ENCODE peak calls at places on chromosomes 5 and 9, in four cellular contexts. V, I, L and N are unnamed samples.

GRCh38 chr5:135340568-135340967 is 58.5 kb downstream of the MACROH2A1 start:
- DNase-seq in L (no peak), I (no peak), V (no peak), N (no peak)

GRCh38 chr9:127897194-127897692 is 2.2 kb downstream of the ST6GALNAC6 start:
- DNase-seq in I (peak), V (peak), L (peak), N (peak)

GRCh38 chr9:134996591-134997530 is 79.1 kb upstream of the FCN1 start:
- DNase-seq in I (no peak), L (peak), V (no peak), N (peak)

GRCh38 chr5:65268520-65268919 is 213.2 kb downstream of the ADAMTS6 start:
- DNase-seq in I (no peak), L (no peak), V (no peak), N (no peak)

GRCh38 chr9:28004900-28005299 is 431.6 kb upstream of the C9orf72 start:
- DNase-seq in I (no peak), L (no peak), V (no peak), N (no peak)

GRCh38 chr5:178230879-178231735 is 1.5 kb downstream of the PHYKPL start:
- DNase-seq in V (peak), I (no peak), L (no peak), N (no peak)

GRCh38 chr5:544675-545330 is 20.6 kb upstream of the SLC9A3 start:
- DNase-seq in I (no peak), V (no peak), L (no peak), N (peak)

GRCh38 chr5:73263001-73263710 is 90.2 kb downstream of the TMEM174 start:
- DNase-seq in I (no peak), L (no peak), V (no peak), N (no peak)

GRCh38 chr5:128644863-128645262 is 106.8 kb upstream of the FBN2 start:
- DNase-seq in I (no peak), V (peak), L (no peak), N (no peak)

GRCh38 chr5:110817437-110817836 is 78.6 kb downstream of the SLC25A46 start:
- DNase-seq in L (no peak), I (no peak), V (peak), N (no peak)

GRCh38 chr5:176894298-176894697 is 4.8 kb downstream of the HK3 start:
- DNase-seq in L (no peak), V (no peak), I (no peak), N (no peak)

GRCh38 chr5:139481122-139481533 is 1.4 kb downstream of the STING1 start:
- DNase-seq in V (peak), L (peak), I (no peak), N (peak)

GRCh38 chr5:91219803-91220371 is 163.2 kb downstream of the ARRDC3 start:
- DNase-seq in V (peak), I (no peak), L (no peak), N (no peak)

GRCh38 chr5:160961030-160961429 is 109.0 kb upstream of the ATP10B start:
- DNase-seq in L (no peak), I (no peak), V (no peak), N (no peak)

GRCh38 chr5:151528996-151529395 is 62.1 kb downstream of the FAT2 start:
- DNase-seq in I (no peak), V (no peak), L (no peak), N (no peak)

GRCh38 chr5:164359260-164359930 is 854.0 kb downstream of the MAT2B start:
- DNase-seq in V (no peak), L (no peak), I (no peak), N (no peak)

GRCh38 chr5:464843-465590 is 22.0 kb downstream of the EXOC3 start:
- DNase-seq in I (no peak), L (peak), V (no peak), N (peak)

GRCh38 chr5:147175516-147176097 is 59.2 kb upstream of the STK32A start:
- DNase-seq in V (no peak), L (no peak), I (no peak), N (no peak)

GRCh38 chr9:78620764-78621163 is 323.8 kb downstream of the PSAT1 start:
- DNase-seq in I (no peak), V (no peak), L (no peak), N (no peak)
- H3K4me3 ChIP-seq in I (no peak), V (no peak), L (no peak), N (no peak)

DNA sequence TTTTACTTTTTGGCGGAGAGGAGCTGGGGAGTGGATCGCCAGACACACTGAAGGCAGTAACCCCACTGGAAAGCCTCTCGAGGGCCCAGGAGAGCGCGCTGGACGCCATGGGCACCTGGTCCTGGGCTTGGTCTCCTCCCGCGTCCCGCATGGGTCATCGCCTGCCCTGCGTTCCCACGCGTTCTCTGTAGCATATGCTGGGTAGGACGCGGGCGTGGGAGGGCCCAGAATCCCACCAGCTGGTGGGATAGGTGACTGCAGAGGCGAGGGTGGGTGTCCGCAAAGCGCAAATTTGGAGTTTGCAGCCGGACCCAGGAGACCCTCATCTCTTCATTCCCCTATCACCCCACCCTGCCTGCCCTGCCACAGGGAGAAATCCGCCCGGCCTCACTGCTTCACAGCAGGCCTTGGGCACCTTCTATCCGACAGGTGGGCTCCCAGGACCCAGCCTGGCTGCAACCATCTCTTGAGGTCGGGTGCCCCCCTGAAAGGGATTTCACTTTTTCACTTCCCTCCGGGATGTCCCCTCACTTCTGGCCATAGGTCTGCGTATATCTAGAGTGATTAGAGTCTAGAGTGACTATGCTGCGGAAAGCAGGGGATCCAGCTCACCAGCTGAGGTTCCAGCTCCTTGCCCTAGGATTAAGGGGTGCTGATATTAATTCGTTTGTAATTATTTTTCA is 2.9 kb downstream of the DMRT2 start:
- DNase-seq in I (no peak), V (no peak), L (no peak), N (no peak)
- H3K4me3 ChIP-seq in I (peak), V (no peak), L (no peak), N (no peak)

DNA sequence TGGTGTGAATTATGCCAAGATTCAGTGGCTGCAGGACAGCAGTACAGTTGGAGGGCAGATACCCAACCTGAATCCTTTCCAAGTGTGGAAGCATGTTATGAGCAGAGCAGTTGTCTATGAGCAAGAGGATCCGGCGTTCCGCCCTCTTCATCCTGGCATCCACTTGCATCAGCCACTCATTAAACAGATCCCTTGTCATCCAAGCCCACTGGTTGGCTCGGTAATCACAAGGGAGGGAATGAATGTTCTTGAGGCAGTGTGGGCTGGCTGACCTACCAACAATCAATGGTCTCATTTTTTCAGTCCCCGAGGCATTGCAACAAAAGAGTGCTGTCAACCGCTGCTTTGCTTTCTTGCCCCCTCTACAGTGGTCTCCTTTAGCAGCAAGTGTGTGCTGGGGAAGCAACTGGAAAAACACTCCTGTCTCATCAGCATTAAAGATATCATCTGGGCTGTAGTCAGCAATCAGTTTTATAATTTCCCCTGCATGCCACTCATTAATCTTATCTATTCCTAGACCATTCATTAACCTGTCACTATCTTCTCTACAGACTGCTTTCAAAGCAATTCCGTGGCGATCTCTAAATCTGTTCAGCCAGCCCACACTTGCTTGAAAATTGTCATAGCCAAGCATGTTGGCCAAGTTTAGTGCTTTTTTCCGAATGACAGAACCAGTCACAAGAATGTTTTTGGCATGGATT is 4.9 kb downstream of the TIGD6 start:
- DNase-seq in I (no peak), V (no peak), L (no peak), N (no peak)
- H3K4me3 ChIP-seq in I (no peak), V (no peak), L (no peak), N (no peak)

GRCh38 chr9:129549139-129549538 is 71.8 kb downstream of the C9orf50 start:
- DNase-seq in V (no peak), L (no peak), I (no peak), N (no peak)
- H3K4me3 ChIP-seq in V (no peak), L (no peak), I (no peak), N (peak)

DNA sequence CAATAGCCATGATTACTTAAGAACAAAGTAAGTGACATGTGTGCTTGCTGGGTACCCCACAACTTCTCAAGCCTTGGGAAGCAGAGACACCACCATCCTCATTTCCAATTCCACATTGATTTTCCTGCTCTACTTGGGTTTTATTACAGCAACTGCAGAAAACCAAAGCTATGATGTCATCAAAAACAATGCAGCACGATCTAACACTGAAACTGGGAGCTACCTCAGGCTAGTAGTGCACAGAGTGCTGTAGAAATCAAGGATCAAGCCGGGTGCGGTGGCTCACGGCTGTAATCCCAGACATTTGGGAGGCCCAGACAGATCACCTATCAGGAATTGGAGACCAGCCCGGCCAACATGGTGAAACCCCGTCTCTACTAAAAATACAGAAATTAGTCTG is 174.4 kb upstream of the MSX2 start:
- DNase-seq in V (no peak), L (no peak), I (no peak), N (no peak)
- H3K4me3 ChIP-seq in V (no peak), L (no peak), I (no peak), N (no peak)

DNA sequence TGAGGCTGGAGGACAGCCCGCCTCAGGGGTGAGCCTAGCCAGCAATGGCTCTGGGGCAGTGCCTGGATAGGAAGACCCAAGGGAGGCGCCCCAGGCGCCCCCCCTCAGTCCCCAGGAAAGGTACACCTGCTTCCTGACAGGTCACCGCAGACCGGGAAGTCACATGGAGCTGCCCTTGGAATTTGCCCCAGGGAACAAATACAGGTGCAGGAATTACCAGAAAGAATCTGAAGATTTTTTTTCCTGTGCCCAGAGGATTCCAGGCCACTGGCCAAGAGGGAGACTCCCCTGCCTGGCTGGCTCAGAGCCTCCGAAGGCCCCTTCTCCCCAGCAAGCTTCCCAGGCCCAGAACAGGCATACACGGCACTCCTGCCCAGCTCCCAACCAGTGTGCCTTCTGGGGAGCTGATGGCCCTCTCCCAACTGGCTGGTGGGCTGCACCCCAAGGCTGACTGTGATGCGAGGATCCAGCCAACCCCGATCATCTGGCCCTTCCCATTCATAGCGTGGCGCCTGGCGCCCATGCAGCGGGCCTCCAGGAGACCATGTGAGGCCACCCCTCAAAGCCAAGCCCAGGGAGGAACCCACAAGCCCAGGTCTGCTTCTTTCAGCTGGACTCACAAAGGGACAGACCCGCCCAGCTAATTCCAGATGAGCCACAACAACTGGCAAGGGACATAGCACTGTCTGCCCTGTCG is 2.3 kb downstream of the TPRN start:
- DNase-seq in V (no peak), I (no peak), L (no peak), N (peak)
- H3K4me3 ChIP-seq in V (no peak), I (no peak), L (no peak), N (peak)